ENCODE peak calls at places on chromosomes 7 and 10, in five cellular contexts. V, P, R, N and I are unnamed samples.

GRCh38 chr7:6181136-6181535 is 91.3 kb downstream of the CYTH3 start:
- DNase-seq in N (no peak), P (no peak), V (no peak), R (no peak), I (peak)

GRCh38 chr7:55055479-55055878 is 36.7 kb downstream of the EGFR start:
- DNase-seq in R (peak), P (no peak), V (no peak), N (peak), I (peak)

GRCh38 chr10:78685466-78686163 is 383.2 kb upstream of the ZMIZ1 start:
- DNase-seq in N (no peak), V (no peak), P (no peak), R (peak), I (no peak)

GRCh38 chr10:125283191-125283590 is 122.8 kb upstream of the CTBP2 start:
- DNase-seq in R (no peak), P (no peak), N (no peak), V (no peak), I (peak)

GRCh38 chr10:35448687-35449662 is 112.7 kb downstream of the CCNY start:
- DNase-seq in V (peak), P (no peak), N (peak), R (no peak), I (no peak)

GRCh38 chr7:81460228-81460627 is 309.6 kb downstream of the HGF start:
- DNase-seq in N (no peak), P (no peak), V (no peak), R (no peak), I (no peak)

GRCh38 chr10:35486297-35486991 is 118.7 kb upstream of the GJD4 start:
- DNase-seq in V (no peak), P (no peak), R (no peak), N (no peak), I (peak)

GRCh38 chr10:103554488-103555320 is 61.2 kb downstream of the NEURL1 start:
- DNase-seq in P (no peak), N (peak), R (peak), V (peak), I (peak)

GRCh38 chr10:95266674-95267095 is 24.1 kb downstream of the PDLIM1 start:
- DNase-seq in N (peak), V (peak), R (peak), P (peak), I (peak)

GRCh38 chr10:73782749-73783085 is 869 bp downstream of the CHCHD1 start:
- DNase-seq in N (no peak), R (no peak), V (no peak), P (no peak), I (no peak)

GRCh38 chr7:63041786-63042185 is 956.9 kb upstream of the ZNF722 start:
- DNase-seq in V (no peak), P (no peak), R (no peak), N (no peak), I (no peak)

GRCh38 chr10:33453081-33453850 is 118.8 kb upstream of the NRP1 start:
- DNase-seq in R (peak), N (no peak), V (no peak), P (no peak), I (no peak)